ENCODE peak calls at places on chromosomes 12 and 14, in four cellular contexts. One of them, this sample, is unnamed.

GRCh38 chr12:58443273-58443980 is 476.9 kb downstream of the LRIG3 start:
- DNase-seq in thoracic aorta: no peak
- DNase-seq in OCI-M1: peak
- DNase-seq in NCI-H1436: no peak
- DNase-seq in this sample: no peak

GRCh38 chr12:56128669-56129209 is 672 bp downstream of the ESYT1 start:
- DNase-seq in OCI-M1: peak
- DNase-seq in NCI-H1436: no peak
- DNase-seq in thoracic aorta: no peak
- DNase-seq in this sample: no peak

GRCh38 chr14:65772901-65773574 is 360.5 kb downstream of the FUT8 start:
- DNase-seq in OCI-M1: peak
- DNase-seq in NCI-H1436: no peak
- DNase-seq in thoracic aorta: no peak
- DNase-seq in this sample: no peak

GRCh38 chr14:69170848-69171247 is 17.9 kb upstream of the DCAF5 start:
- DNase-seq in OCI-M1: peak
- DNase-seq in thoracic aorta: no peak
- DNase-seq in NCI-H1436: no peak
- DNase-seq in this sample: no peak

GRCh38 chr12:84069079-84069661 is 843.4 kb downstream of the SLC6A15 start:
- DNase-seq in NCI-H1436: no peak
- DNase-seq in thoracic aorta: no peak
- DNase-seq in OCI-M1: no peak
- DNase-seq in this sample: no peak

GRCh38 chr12:76311796-76312195 is 36.4 kb downstream of the BBS10 start:
- DNase-seq in OCI-M1: no peak
- DNase-seq in thoracic aorta: no peak
- DNase-seq in NCI-H1436: no peak
- DNase-seq in this sample: no peak

GRCh38 chr14:92553456-92553855 is 39.9 kb downstream of the RIN3 start:
- DNase-seq in thoracic aorta: no peak
- DNase-seq in OCI-M1: no peak
- DNase-seq in NCI-H1436: no peak
- DNase-seq in this sample: no peak

GRCh38 chr12:46267618-46268348 is 1.1 kb downstream of the SLC38A1 start:
- DNase-seq in thoracic aorta: no peak
- DNase-seq in NCI-H1436: peak
- DNase-seq in OCI-M1: no peak
- DNase-seq in this sample: no peak

GRCh38 chr14:98878278-98878677 is 393.7 kb downstream of the BCL11B start:
- DNase-seq in thoracic aorta: no peak
- DNase-seq in NCI-H1436: no peak
- DNase-seq in OCI-M1: no peak
- DNase-seq in this sample: no peak

GRCh38 chr12:53991077-53991460 is 6.1 kb downstream of the HOXC10 start:
- DNase-seq in OCI-M1: no peak
- DNase-seq in thoracic aorta: no peak
- DNase-seq in NCI-H1436: no peak
- DNase-seq in this sample: no peak

GRCh38 chr12:3959799-3960560 is 86.8 kb upstream of the PARP11 start:
- DNase-seq in OCI-M1: no peak
- DNase-seq in thoracic aorta: no peak
- DNase-seq in NCI-H1436: no peak
- DNase-seq in this sample: no peak

GRCh38 chr12:25054783-25055144 is 105.9 kb upstream of the BCAT1 start:
- DNase-seq in NCI-H1436: no peak
- DNase-seq in OCI-M1: peak
- DNase-seq in thoracic aorta: no peak
- DNase-seq in this sample: peak